ENCODE peak calls at places on chromosomes 11 and 22, in seven cellular contexts. One of them, this sample, is unnamed.

GRCh38 chr22:46390652-46391301 is 55.3 kb downstream of the TRMU start:
- DNase-seq in CD8-positive, alpha-beta T cell: no peak
- DNase-seq in uterus: no peak
- DNase-seq in stomach: peak; percentile 75
- DNase-seq in neural progenitor cell: peak; percentile 27
- DNase-seq in fibroblast of lung: peak; percentile 68
- DNase-seq in GM23248: peak; percentile 92
- DNase-seq in this sample: no peak

GRCh38 chr11:119493712-119494111 is 70.7 kb upstream of the THY1 start:
- DNase-seq in uterus: no peak
- DNase-seq in stomach: peak; percentile 39
- DNase-seq in fibroblast of lung: peak; percentile 26
- DNase-seq in CD8-positive, alpha-beta T cell: no peak
- DNase-seq in neural progenitor cell: peak; percentile 85
- DNase-seq in GM23248: peak; percentile 67
- DNase-seq in this sample: no peak

GRCh38 chr22:23856721-23857605 is 712 bp upstream of the SLC2A11 start:
- DNase-seq in stomach: no peak
- DNase-seq in CD8-positive, alpha-beta T cell: no peak
- DNase-seq in neural progenitor cell: peak; percentile 75
- DNase-seq in GM23248: peak; percentile 80
- DNase-seq in uterus: no peak
- DNase-seq in fibroblast of lung: peak; percentile 31
- DNase-seq in this sample: no peak

GRCh38 chr22:21857501-21857914 is 9.9 kb downstream of the MAPK1 start:
- DNase-seq in neural progenitor cell: no peak
- DNase-seq in CD8-positive, alpha-beta T cell: no peak
- DNase-seq in GM23248: peak; percentile 21
- DNase-seq in stomach: no peak
- DNase-seq in fibroblast of lung: no peak
- DNase-seq in uterus: no peak
- DNase-seq in this sample: no peak

GRCh38 chr11:122843281-122844150 is 5.2 kb downstream of the CRTAM start:
- DNase-seq in neural progenitor cell: no peak
- DNase-seq in stomach: no peak
- DNase-seq in uterus: no peak
- DNase-seq in CD8-positive, alpha-beta T cell: peak; percentile 77
- DNase-seq in fibroblast of lung: no peak
- DNase-seq in GM23248: no peak
- DNase-seq in this sample: peak; percentile 46

GRCh38 chr11:128621491-128622136 is 34.3 kb upstream of the ETS1 start:
- DNase-seq in uterus: peak; percentile 80
- DNase-seq in GM23248: peak; percentile 98
- DNase-seq in CD8-positive, alpha-beta T cell: peak; percentile 45
- DNase-seq in neural progenitor cell: no peak
- DNase-seq in fibroblast of lung: peak; percentile 97
- DNase-seq in stomach: no peak
- DNase-seq in this sample: no peak

GRCh38 chr11:120210651-120211521 is at the start of gene OAF:
- DNase-seq in CD8-positive, alpha-beta T cell: peak; percentile 75
- DNase-seq in GM23248: peak; percentile 90
- DNase-seq in neural progenitor cell: peak; percentile 94
- DNase-seq in fibroblast of lung: peak; percentile 90
- DNase-seq in uterus: peak; percentile 75
- DNase-seq in stomach: peak; percentile 64
- DNase-seq in this sample: peak; percentile 31

GRCh38 chr11:13962562-13963168 is at the start of gene SPON1:
- DNase-seq in neural progenitor cell: peak; percentile 93
- DNase-seq in fibroblast of lung: peak; percentile 49
- DNase-seq in stomach: peak; percentile 30
- DNase-seq in GM23248: peak; percentile 53
- DNase-seq in uterus: peak; percentile 42
- DNase-seq in CD8-positive, alpha-beta T cell: peak; percentile 70
- DNase-seq in this sample: peak; percentile 16

GRCh38 chr11:64926689-64927088 is 2.2 kb downstream of the PPP2R5B start:
- DNase-seq in uterus: peak; percentile 20
- DNase-seq in GM23248: no peak
- DNase-seq in stomach: no peak
- DNase-seq in neural progenitor cell: no peak
- DNase-seq in fibroblast of lung: no peak
- DNase-seq in CD8-positive, alpha-beta T cell: no peak
- DNase-seq in this sample: no peak

GRCh38 chr11:64144587-64145295 is 21.2 kb downstream of the MACROD1 start:
- DNase-seq in neural progenitor cell: no peak
- DNase-seq in CD8-positive, alpha-beta T cell: no peak
- DNase-seq in stomach: no peak
- DNase-seq in GM23248: no peak
- DNase-seq in uterus: no peak
- DNase-seq in fibroblast of lung: no peak
- DNase-seq in this sample: no peak

GRCh38 chr22:26330971-26331625 is 98.0 kb upstream of the ASPHD2 start:
- DNase-seq in neural progenitor cell: peak; percentile 76
- DNase-seq in fibroblast of lung: peak; percentile 26
- DNase-seq in stomach: peak; percentile 44
- DNase-seq in CD8-positive, alpha-beta T cell: peak; percentile 66
- DNase-seq in GM23248: peak; percentile 60
- DNase-seq in uterus: no peak
- DNase-seq in this sample: peak; percentile 66

GRCh38 chr11:4700436-4700820 is 2.8 kb upstream of the OR51E2 start:
- DNase-seq in CD8-positive, alpha-beta T cell: no peak
- DNase-seq in stomach: no peak
- DNase-seq in GM23248: no peak
- DNase-seq in neural progenitor cell: no peak
- DNase-seq in fibroblast of lung: no peak
- DNase-seq in uterus: no peak
- DNase-seq in this sample: no peak

GRCh38 chr11:40825435-40825834 is 634.0 kb downstream of the LRRC4C start:
- DNase-seq in CD8-positive, alpha-beta T cell: no peak
- DNase-seq in neural progenitor cell: no peak
- DNase-seq in uterus: no peak
- DNase-seq in stomach: no peak
- DNase-seq in fibroblast of lung: no peak
- DNase-seq in GM23248: no peak
- DNase-seq in this sample: no peak

GRCh38 chr11:842370-843002 is at the start of the genes POLR2L and TSPAN4:
- DNase-seq in uterus: peak; percentile 90
- DNase-seq in fibroblast of lung: peak; percentile 86
- DNase-seq in neural progenitor cell: peak; percentile 97
- DNase-seq in stomach: peak; percentile 91
- DNase-seq in CD8-positive, alpha-beta T cell: peak; percentile 94
- DNase-seq in GM23248: peak; percentile 96
- DNase-seq in this sample: peak; percentile 90

GRCh38 chr11:17738350-17739207 is 4.0 kb downstream of the KCNC1 start:
- DNase-seq in fibroblast of lung: no peak
- DNase-seq in CD8-positive, alpha-beta T cell: no peak
- DNase-seq in GM23248: no peak
- DNase-seq in stomach: no peak
- DNase-seq in uterus: no peak
- DNase-seq in neural progenitor cell: peak; percentile 81
- DNase-seq in this sample: no peak

GRCh38 chr11:132471491-132471890 is 1060.8 kb downstream of the OPCML start:
- DNase-seq in stomach: no peak
- DNase-seq in GM23248: peak; percentile 90
- DNase-seq in uterus: no peak
- DNase-seq in neural progenitor cell: no peak
- DNase-seq in CD8-positive, alpha-beta T cell: no peak
- DNase-seq in fibroblast of lung: no peak
- DNase-seq in this sample: no peak

GRCh38 chr11:3107608-3108182 is 50.5 kb upstream of the CARS1 start:
- DNase-seq in uterus: peak; percentile 15
- DNase-seq in GM23248: no peak
- DNase-seq in neural progenitor cell: no peak
- DNase-seq in CD8-positive, alpha-beta T cell: no peak
- DNase-seq in fibroblast of lung: no peak
- DNase-seq in stomach: peak; percentile 23
- DNase-seq in this sample: no peak

GRCh38 chr11:32231909-32232493 is 141.1 kb downstream of the RCN1 start:
- DNase-seq in CD8-positive, alpha-beta T cell: no peak
- DNase-seq in stomach: no peak
- DNase-seq in fibroblast of lung: peak; percentile 14
- DNase-seq in uterus: no peak
- DNase-seq in GM23248: peak; percentile 63
- DNase-seq in neural progenitor cell: peak; percentile 70
- DNase-seq in this sample: no peak

GRCh38 chr11:108766596-108767173 is 101.8 kb downstream of the DDX10 start:
- DNase-seq in uterus: no peak
- DNase-seq in fibroblast of lung: no peak
- DNase-seq in GM23248: no peak
- DNase-seq in neural progenitor cell: no peak
- DNase-seq in stomach: no peak
- DNase-seq in CD8-positive, alpha-beta T cell: no peak
- DNase-seq in this sample: no peak

GRCh38 chr11:61071208-61071681 is 31.0 kb upstream of the CD5 start:
- DNase-seq in stomach: no peak
- DNase-seq in fibroblast of lung: no peak
- DNase-seq in CD8-positive, alpha-beta T cell: peak; percentile 83
- DNase-seq in GM23248: no peak
- DNase-seq in neural progenitor cell: no peak
- DNase-seq in uterus: no peak
- DNase-seq in this sample: peak; percentile 77

GRCh38 chr11:85685820-85686459 is at the start of gene CCDC89:
- DNase-seq in neural progenitor cell: peak; percentile 18
- DNase-seq in fibroblast of lung: peak; percentile 99
- DNase-seq in GM23248: peak; percentile 98
- DNase-seq in uterus: peak; percentile 93
- DNase-seq in stomach: peak; percentile 30
- DNase-seq in CD8-positive, alpha-beta T cell: no peak
- DNase-seq in this sample: no peak

GRCh38 chr11:72789493-72790131 is 4.2 kb downstream of the STARD10 start:
- DNase-seq in GM23248: peak; percentile 75
- DNase-seq in fibroblast of lung: peak; percentile 14
- DNase-seq in uterus: peak; percentile 70
- DNase-seq in neural progenitor cell: peak; percentile 0
- DNase-seq in stomach: peak; percentile 50
- DNase-seq in CD8-positive, alpha-beta T cell: no peak
- DNase-seq in this sample: no peak

GRCh38 chr11:87156970-87157369 is 119.2 kb downstream of the TMEM135 start:
- DNase-seq in fibroblast of lung: no peak
- DNase-seq in neural progenitor cell: no peak
- DNase-seq in uterus: no peak
- DNase-seq in stomach: no peak
- DNase-seq in CD8-positive, alpha-beta T cell: no peak
- DNase-seq in GM23248: no peak
- DNase-seq in this sample: no peak

DNA sequence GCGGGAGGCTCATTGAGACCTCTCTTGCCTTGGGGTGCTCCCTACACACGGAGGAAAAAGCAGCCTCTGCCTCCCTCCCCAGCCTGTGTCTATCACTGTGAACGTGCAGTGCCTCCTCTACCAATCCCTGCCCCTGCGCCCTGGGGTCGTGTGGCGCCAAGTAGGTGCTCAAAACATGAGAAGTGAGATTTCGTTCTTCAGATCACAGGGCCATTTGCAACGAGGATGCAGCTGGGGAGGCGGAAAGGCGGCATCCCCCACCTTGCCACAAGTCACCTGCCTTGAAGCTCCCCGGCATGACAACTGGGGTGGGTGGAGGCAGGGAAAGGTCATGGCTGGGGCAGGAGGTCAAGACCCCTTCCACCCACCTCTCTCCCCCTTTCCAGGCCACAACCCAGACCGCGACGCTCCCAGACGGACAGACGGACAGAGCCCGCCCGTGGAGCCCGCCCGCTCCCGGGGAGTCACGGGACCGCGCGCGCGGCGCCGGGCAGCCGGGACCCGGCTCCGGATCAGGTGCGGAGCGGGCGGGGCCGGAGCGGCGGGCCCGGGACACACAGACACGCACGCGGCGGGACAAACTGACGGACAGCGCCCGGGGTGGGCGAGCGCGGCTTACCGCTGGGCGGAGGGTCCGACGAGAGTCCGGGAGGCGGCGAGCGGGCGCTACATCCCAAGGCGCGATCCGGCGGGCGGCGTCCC is 487 bp downstream of the KCNJ4 start:
- DNase-seq in stomach: no peak
- DNase-seq in CD8-positive, alpha-beta T cell: no peak
- DNase-seq in fibroblast of lung: no peak
- DNase-seq in GM23248: peak; percentile 17
- DNase-seq in uterus: no peak
- DNase-seq in neural progenitor cell: peak; percentile 62
- DNase-seq in this sample: peak; percentile 32
- H3K4me1 ChIP-seq in stomach: peaks cover 24% of the 10 kb centered on the region
- H3K4me1 ChIP-seq in CD8-positive, alpha-beta T cell: peaks cover 6% of the 10 kb centered on the region
- H3K4me1 ChIP-seq in fibroblast of lung: no peaks in the 10 kb centered on the region
- H3K4me1 ChIP-seq in GM23248: no peaks in the 10 kb centered on the region
- H3K4me1 ChIP-seq in uterus: no peaks in the 10 kb centered on the region
- H3K4me1 ChIP-seq in neural progenitor cell: peaks cover 27% of the 10 kb centered on the region
- H3K4me1 ChIP-seq in this sample: no peaks in the 10 kb centered on the region

GRCh38 chr11:94545641-94546470 is 2.1 kb downstream of the FUT4 start:
- DNase-seq in CD8-positive, alpha-beta T cell: no peak
- DNase-seq in fibroblast of lung: no peak
- DNase-seq in neural progenitor cell: no peak
- DNase-seq in GM23248: peak; percentile 68
- DNase-seq in uterus: no peak
- DNase-seq in stomach: no peak
- DNase-seq in this sample: no peak
- H3K4me3 ChIP-seq in CD8-positive, alpha-beta T cell: no peak overlapping the region
- H3K4me3 ChIP-seq in fibroblast of lung: peak overlapping the region; percentile 5
- H3K4me3 ChIP-seq in neural progenitor cell: peak overlapping the region; percentile 52
- H3K4me3 ChIP-seq in GM23248: peak overlapping the region; percentile 74
- H3K4me3 ChIP-seq in uterus: peak overlapping the region; percentile 69
- H3K4me3 ChIP-seq in stomach: peak overlapping the region; percentile 85
- H3K4me3 ChIP-seq in this sample: no peak overlapping the region

GRCh38 chr11:70805243-70805642 is 406.9 kb downstream of the CTTN start:
- DNase-seq in stomach: no peak
- DNase-seq in fibroblast of lung: no peak
- DNase-seq in GM23248: no peak
- DNase-seq in uterus: no peak
- DNase-seq in neural progenitor cell: no peak
- DNase-seq in CD8-positive, alpha-beta T cell: no peak
- DNase-seq in this sample: no peak
- H3K4me1 ChIP-seq in stomach: no peaks in the 10 kb centered on the region
- H3K4me1 ChIP-seq in fibroblast of lung: no peaks in the 10 kb centered on the region
- H3K4me1 ChIP-seq in GM23248: no peaks in the 10 kb centered on the region
- H3K4me1 ChIP-seq in uterus: no peaks in the 10 kb centered on the region
- H3K4me1 ChIP-seq in neural progenitor cell: no peaks in the 10 kb centered on the region
- H3K4me1 ChIP-seq in CD8-positive, alpha-beta T cell: no peaks in the 10 kb centered on the region
- H3K4me1 ChIP-seq in this sample: no peaks in the 10 kb centered on the region

GRCh38 chr22:49673048-49673447 is 154.6 kb downstream of the BRD1 start:
- DNase-seq in uterus: no peak
- DNase-seq in stomach: no peak
- DNase-seq in CD8-positive, alpha-beta T cell: no peak
- DNase-seq in fibroblast of lung: no peak
- DNase-seq in neural progenitor cell: no peak
- DNase-seq in GM23248: no peak
- DNase-seq in this sample: no peak

GRCh38 chr22:49674479-49674830 is 153.2 kb downstream of the BRD1 start:
- DNase-seq in GM23248: no peak
- DNase-seq in uterus: peak; percentile 5
- DNase-seq in CD8-positive, alpha-beta T cell: no peak
- DNase-seq in neural progenitor cell: no peak
- DNase-seq in stomach: no peak
- DNase-seq in fibroblast of lung: no peak
- DNase-seq in this sample: no peak

GRCh38 chr22:49672013-49672516 is 155.6 kb downstream of the BRD1 start:
- DNase-seq in neural progenitor cell: no peak
- DNase-seq in uterus: peak; percentile 3
- DNase-seq in CD8-positive, alpha-beta T cell: no peak
- DNase-seq in fibroblast of lung: no peak
- DNase-seq in GM23248: no peak
- DNase-seq in stomach: no peak
- DNase-seq in this sample: no peak

GRCh38 chr22:49670610-49671330 is 156.9 kb downstream of the BRD1 start:
- DNase-seq in GM23248: no peak
- DNase-seq in CD8-positive, alpha-beta T cell: peak; percentile 61
- DNase-seq in uterus: no peak
- DNase-seq in fibroblast of lung: no peak
- DNase-seq in stomach: peak; percentile 23
- DNase-seq in neural progenitor cell: peak; percentile 77
- DNase-seq in this sample: no peak

GRCh38 chr22:49671331-49672012 is 156.2 kb downstream of the BRD1 start:
- DNase-seq in stomach: peak; percentile 3
- DNase-seq in fibroblast of lung: no peak
- DNase-seq in uterus: no peak
- DNase-seq in CD8-positive, alpha-beta T cell: peak; percentile 42
- DNase-seq in neural progenitor cell: peak; percentile 40
- DNase-seq in GM23248: no peak
- DNase-seq in this sample: no peak
- H3K4me3 ChIP-seq in stomach: no peak overlapping the region
- H3K4me3 ChIP-seq in fibroblast of lung: no peak overlapping the region
- H3K4me3 ChIP-seq in uterus: no peak overlapping the region
- H3K4me3 ChIP-seq in CD8-positive, alpha-beta T cell: peak overlapping the region; percentile 48
- H3K4me3 ChIP-seq in neural progenitor cell: peak overlapping the region; percentile 53
- H3K4me3 ChIP-seq in GM23248: no peak overlapping the region
- H3K4me3 ChIP-seq in this sample: no peak overlapping the region

This sample was measured in CD8-positive, alpha-beta memory T cell.